ENCODE peak calls at places on chromosomes 4 and X, in nine cellular contexts. M is left ventricle myocardium inferior; I is uterus; K is tibial nerve; N is ovary; S is mammary epithelial cell; C is CD8-positive, alpha-beta T cell; X is H9; W is IMR-90. O is an unnamed sample. For H3K4me1, the result is how much of the 10 kb centered on the place peaks cover.

GRCh38 chr4:40963912-40964478 is 214.2 kb downstream of the NSUN7 start:
- DNase-seq in M (no peak), I (no peak), K (no peak), N (no peak), S (peak), C (no peak), X (no peak), W (peak), O (no peak)

GRCh38 chrX:154732421-154733071 is 18.3 kb downstream of the GAB3 start:
- DNase-seq in M (no peak), I (no peak), K (no peak), N (no peak), S (peak), C (no peak), X (no peak), W (peak), O (no peak)

GRCh38 chrX:41334866-41335589 is 1.1 kb downstream of the DDX3X start:
- DNase-seq in M (peak), I (peak), K (peak), N (peak), S (peak), C (peak), X (peak), W (peak), O (peak)

GRCh38 chr4:139918994-139919393 is 235.0 kb downstream of the MAML3 start:
- DNase-seq in M (no peak), I (no peak), K (no peak), N (no peak), S (no peak), C (no peak), X (no peak), W (no peak), O (no peak)

GRCh38 chr4:107931775-107932321 is 499 bp downstream of the CYP2U1 start:
- DNase-seq in M (no peak), I (no peak), K (peak), N (peak), S (no peak), C (peak), X (no peak), W (no peak), O (no peak)

GRCh38 chr4:16205298-16206164 is 20.7 kb downstream of the TAPT1 start:
- DNase-seq in M (no peak), I (no peak), K (no peak), N (no peak), S (no peak), C (no peak), X (no peak), W (no peak), O (no peak)

GRCh38 chr4:120667102-120667501 is 255.4 kb downstream of the PRDM5 start:
- DNase-seq in M (no peak), I (no peak), K (no peak), N (no peak), S (no peak), C (no peak), X (no peak), W (no peak), O (no peak)

GRCh38 chr4:71765837-71766236 is 18.0 kb downstream of the GC start:
- DNase-seq in M (no peak), I (no peak), K (no peak), N (no peak), S (no peak), C (no peak), X (no peak), W (no peak), O (no peak)

GRCh38 chr4:48939785-48940184 is 33.2 kb upstream of the OCIAD2 start:
- DNase-seq in M (no peak), I (no peak), K (no peak), N (no peak), S (peak), C (no peak), X (no peak), W (peak), O (no peak)

GRCh38 chr4:127870688-127871087 is 10.0 kb upstream of the PLK4 start:
- DNase-seq in M (no peak), I (no peak), K (no peak), N (no peak), S (peak), C (no peak), X (no peak), W (peak), O (no peak)

GRCh38 chrX:78708171-78708570 is 39.3 kb upstream of the LPAR4 start:
- DNase-seq in M (no peak), I (no peak), K (no peak), N (peak), S (peak), C (no peak), X (peak), W (peak), O (no peak)

GRCh38 chrX:129523076-129524055 is at the start of gene SMARCA1:
- DNase-seq in M (peak), I (peak), K (peak), N (peak), S (no peak), C (peak), X (peak), W (peak), O (peak)

GRCh38 chr4:182019148-182019652 is 224.0 kb upstream of the TENM3 start:
- DNase-seq in M (no peak), I (no peak), K (no peak), N (no peak), S (no peak), C (no peak), X (no peak), W (no peak), O (no peak)

DNA sequence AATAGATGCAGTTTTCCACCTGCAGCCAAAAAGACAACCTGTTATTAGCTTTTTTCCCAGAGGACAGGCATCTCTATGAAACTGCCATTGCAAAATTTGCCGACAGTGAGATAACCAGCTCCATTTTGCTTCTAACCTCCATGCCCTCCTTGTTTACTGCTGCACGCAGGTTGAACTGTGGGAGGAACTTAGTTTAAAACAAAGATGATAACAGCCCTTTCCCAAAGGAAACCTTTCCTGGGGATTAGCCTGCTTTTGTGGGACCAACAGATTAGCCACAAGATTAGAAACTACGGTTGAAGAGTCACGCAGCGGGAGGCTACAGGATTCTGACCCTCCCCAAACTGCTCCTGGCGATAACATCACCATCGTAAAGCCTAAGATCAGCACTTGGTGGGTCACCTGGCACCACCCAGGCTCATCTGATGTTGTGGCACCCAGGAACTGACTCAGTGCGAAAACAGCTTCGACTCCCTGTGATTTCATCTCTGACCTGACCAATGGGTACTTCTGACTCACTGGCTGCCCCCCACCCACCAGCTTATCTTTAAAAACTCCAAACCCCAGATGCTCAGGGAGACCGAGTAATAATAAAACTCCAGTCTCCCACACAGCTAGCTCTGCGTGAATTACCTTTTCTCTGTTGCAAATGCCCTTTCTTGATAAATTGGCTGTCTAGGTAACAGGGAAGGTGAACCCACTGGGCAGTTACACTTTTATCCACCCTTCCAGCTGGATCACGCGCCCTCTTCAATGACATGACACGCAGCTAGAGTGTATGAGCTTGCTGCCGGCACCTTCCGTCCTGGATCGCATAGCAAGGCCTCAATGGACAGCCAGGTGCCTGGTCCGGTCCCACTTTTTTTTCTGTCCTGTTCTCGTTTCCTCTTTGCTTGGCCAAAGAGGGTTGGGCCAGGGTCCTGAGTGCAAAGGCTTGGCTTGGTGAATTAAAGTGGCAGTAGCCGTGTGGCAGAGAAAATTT is 27.2 kb downstream of the NOP14 start:
- DNase-seq in M (peak), I (peak), K (no peak), N (peak), S (peak), C (peak), X (no peak), W (no peak), O (no peak)
- H3K4me1 ChIP-seq in M (half or more), I (under half), K (under half), N (under half), S (under half), C (half or more), X (under half), W (under half), O (under half)

DNA sequence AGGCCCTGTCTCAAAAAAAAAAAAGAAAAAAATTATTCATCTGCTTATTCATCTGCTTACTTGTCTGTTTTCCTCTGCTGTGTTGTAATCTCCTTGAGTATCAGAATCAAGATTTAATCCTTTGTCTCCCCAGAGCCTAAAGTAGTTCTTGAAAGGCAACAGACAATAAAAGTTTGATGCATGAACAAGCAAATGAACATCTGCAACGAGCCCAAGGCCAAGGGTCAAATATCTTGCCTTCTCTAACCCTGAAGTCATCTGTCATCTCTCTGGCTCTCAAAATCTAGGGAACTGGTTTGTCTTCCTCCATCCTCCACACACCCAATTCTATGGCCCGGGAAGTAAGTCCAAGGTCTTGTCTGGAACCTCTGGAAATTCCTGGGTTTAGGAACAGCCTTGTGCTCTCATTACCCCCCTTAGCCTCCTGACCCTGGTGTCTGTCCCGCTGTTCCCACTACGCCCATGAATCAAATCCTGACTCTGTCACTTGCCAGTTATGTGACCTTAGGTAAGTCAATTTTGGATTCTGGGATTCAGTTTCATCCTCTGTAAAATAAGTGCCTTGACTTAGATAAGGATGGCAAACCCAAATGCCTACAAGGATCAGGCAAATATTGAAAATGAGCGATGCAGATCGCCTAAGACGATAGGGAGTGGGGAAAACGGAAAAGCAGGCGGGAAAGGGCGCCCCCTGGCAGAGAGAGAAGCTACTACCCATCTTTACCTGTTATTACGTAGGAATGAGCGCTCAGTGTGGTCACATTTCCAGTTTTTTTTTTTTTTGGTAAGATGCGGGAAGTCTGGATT is 102.7 kb upstream of the DHX15 start:
- DNase-seq in M (peak), I (no peak), K (peak), N (no peak), S (no peak), C (no peak), X (peak), W (no peak), O (no peak)
- TF ChIP-seq CTCF in M (peak), I (no peak), K (peak), N (no peak), S (peak), C (no peak), X (peak), W (peak), O (peak)

GRCh38 chr4:188986271-188986689 is 847.0 kb downstream of the TRIML1 start:
- DNase-seq in M (no peak), I (no peak), K (no peak), N (no peak), S (peak), C (no peak), X (no peak), W (peak), O (no peak)
- H3K27ac ChIP-seq in M (no peak), I (no peak), K (no peak), N (no peak), S (no peak), C (no peak), X (no peak), W (no peak), O (no peak)

GRCh38 chr4:184456337-184456736 is 18.0 kb downstream of the IRF2 start:
- DNase-seq in M (no peak), I (no peak), K (no peak), N (no peak), S (no peak), C (no peak), X (no peak), W (no peak), O (no peak)
- H3K4me1 ChIP-seq in M (half or more), I (under half), K (under half), N (under half), S (under half), C (under half), X (under half), W (under half), O (half or more)

DNA sequence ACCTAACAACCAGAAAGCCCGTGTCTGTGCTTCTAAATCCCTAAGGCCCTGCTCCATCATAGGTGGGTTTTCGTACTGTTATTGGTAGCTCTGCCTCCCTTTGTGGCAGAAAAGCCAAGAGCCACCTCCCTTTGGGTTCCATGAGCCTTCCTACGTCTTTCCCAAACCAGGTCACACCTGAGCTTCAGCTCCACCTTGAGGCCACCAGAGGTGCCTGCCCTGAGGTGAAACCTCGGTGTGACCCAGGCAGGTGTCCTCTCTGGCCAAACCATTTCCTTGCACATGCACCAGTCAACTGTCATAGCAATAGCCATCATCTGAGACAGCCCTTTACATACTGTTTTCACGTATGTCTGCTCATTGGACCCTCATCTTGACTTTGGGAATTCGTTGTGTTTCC is 188.0 kb upstream of the RBPJ start:
- DNase-seq in M (no peak), I (no peak), K (no peak), N (no peak), S (no peak), C (no peak), X (peak), W (no peak), O (no peak)
- TF ChIP-seq CTCF in M (no peak), I (no peak), K (no peak), N (no peak), S (peak), C (no peak), X (peak), W (no peak), O (no peak)

DNA sequence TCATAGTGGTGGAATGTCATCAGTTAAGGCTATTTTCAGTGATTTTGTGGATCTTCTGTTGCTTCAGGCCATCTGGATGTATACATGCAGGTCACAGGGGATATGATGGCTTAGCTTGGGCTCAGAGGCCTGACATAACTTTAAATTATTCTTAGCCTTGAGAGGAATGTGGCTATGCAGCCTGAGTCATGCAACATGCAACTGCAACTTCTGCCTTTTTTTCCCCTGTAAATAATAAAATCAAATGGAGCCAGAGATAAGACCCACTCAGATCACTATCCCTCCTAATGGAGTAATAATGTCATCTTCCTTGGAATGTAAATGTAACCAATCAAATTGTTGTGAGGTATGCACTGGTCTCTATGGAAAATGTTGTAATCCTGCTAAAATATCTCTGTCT is 54.8 kb downstream of the MAGEB17 start:
- DNase-seq in M (no peak), I (no peak), K (no peak), N (no peak), S (no peak), C (no peak), X (no peak), W (peak), O (no peak)
- H3K27ac ChIP-seq in M (no peak), I (no peak), K (no peak), N (no peak), S (no peak), C (no peak), X (no peak), W (no peak), O (no peak)

GRCh38 chr4:67575889-67576329 is 17.4 kb downstream of the STAP1 start:
- DNase-seq in M (no peak), I (no peak), K (no peak), N (no peak), S (no peak), C (no peak), X (no peak), W (no peak), O (no peak)

GRCh38 chr4:67571975-67572374 is 13.4 kb downstream of the STAP1 start:
- DNase-seq in M (no peak), I (no peak), K (no peak), N (no peak), S (no peak), C (no peak), X (no peak), W (no peak), O (no peak)

GRCh38 chr4:67570537-67570936 is 12.0 kb downstream of the STAP1 start:
- DNase-seq in M (no peak), I (no peak), K (no peak), N (no peak), S (no peak), C (no peak), X (no peak), W (no peak), O (no peak)

GRCh38 chr4:67575232-67575888 is 16.8 kb downstream of the STAP1 start:
- DNase-seq in M (no peak), I (no peak), K (no peak), N (no peak), S (no peak), C (no peak), X (no peak), W (no peak), O (no peak)

DNA sequence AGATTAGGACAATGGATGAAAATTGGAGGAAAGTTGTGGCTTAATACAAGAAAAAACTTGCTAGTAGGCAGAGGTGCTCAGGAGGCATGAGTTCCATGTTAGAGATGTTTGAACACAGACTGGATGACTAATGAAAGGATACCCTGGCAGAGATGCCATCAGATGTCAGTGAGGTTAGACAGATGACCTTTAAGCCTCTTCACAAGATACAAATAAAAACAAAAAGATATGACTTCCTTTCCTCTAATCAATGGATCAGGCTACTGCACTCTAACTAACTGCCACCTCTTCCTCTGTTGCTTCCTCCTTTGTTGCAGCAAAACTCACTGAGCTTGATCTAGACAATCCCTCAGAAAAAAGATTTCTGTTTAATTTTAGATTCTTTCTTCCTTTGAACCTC is 14.7 kb downstream of the STAP1 start:
- DNase-seq in M (no peak), I (no peak), K (no peak), N (no peak), S (no peak), C (no peak), X (no peak), W (no peak), O (no peak)
- H3K4me1 ChIP-seq in M (under half), I (under half), K (under half), N (under half), S (under half), C (under half), X (under half), W (under half), O (under half)

DNA sequence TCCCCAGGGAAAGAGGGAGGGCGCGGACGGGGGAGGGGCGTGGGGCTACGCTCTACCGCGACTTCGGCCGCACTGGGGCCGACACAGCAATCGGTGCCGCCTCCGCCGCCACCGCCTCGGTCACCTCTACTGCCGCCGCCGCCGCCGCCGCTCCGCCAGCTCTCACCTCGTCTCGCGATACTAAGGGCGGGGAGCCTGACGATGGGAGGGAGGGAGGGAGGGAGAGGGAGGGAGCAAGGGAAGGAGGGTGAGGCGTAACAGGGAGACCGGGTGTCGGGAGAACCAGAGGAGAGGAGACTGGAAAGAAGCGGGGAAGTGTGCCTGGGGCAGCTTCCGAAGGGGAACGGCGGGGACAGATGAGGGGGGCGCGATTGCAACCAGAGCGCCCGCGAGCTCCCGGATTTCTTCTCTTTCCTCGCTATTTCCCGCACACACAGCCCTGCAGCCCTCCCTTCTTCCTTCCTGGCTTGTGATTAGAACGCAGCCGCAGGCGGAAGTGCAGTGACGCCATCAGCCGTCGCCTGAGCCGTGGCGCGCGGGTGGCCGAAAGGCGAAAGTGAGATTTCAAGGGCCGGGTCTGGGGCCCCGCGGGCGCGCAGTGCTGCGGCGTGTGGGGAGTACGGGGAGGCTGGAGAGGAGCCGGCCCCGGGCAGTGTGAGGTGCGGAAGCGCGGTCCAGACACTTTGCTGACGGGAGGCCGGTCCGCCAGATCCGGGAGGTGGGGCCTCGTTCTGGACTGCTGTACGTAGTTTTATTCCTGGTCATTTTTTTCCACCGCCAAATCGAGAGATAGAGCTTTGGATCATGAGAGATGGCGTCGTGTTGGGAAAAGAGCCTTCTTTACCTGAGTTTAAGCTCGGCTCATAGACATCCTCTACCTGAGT is at the start of gene ANKRD17:
- DNase-seq in M (peak), I (peak), K (peak), N (peak), S (peak), C (peak), X (peak), W (peak), O (peak)
- TF ChIP-seq CTCF in M (peak), I (peak), K (peak), N (peak), S (peak), C (no peak), X (no peak), W (peak), O (no peak)